ENCODE peak calls at places on chromosomes 13 and 19, in five cellular contexts. One of them, this sample, is unnamed.

GRCh38 chr13:86601351-86601750 is 802.1 kb upstream of the SLITRK6 start:
- DNase-seq in MM.1S: no peak
- DNase-seq in astrocyte: peak
- DNase-seq in PC-3: peak
- DNase-seq in HCT116: no peak
- DNase-seq in this sample: no peak

GRCh38 chr13:50268500-50268899 is 253.3 kb downstream of the KCNRG start:
- DNase-seq in MM.1S: no peak
- DNase-seq in astrocyte: no peak
- DNase-seq in PC-3: no peak
- DNase-seq in HCT116: no peak
- DNase-seq in this sample: no peak

GRCh38 chr19:55666343-55667005 is 8.6 kb upstream of the EPN1 start:
- DNase-seq in MM.1S: no peak
- DNase-seq in PC-3: no peak
- DNase-seq in astrocyte: no peak
- DNase-seq in HCT116: no peak
- DNase-seq in this sample: no peak

GRCh38 chr19:49436381-49437017 is 4.8 kb downstream of the SLC17A7 start:
- DNase-seq in PC-3: no peak
- DNase-seq in HCT116: no peak
- DNase-seq in MM.1S: no peak
- DNase-seq in astrocyte: no peak
- DNase-seq in this sample: no peak

GRCh38 chr13:91270031-91270430 is 77.5 kb upstream of the MIR17HG start:
- DNase-seq in HCT116: no peak
- DNase-seq in MM.1S: no peak
- DNase-seq in astrocyte: no peak
- DNase-seq in PC-3: no peak
- DNase-seq in this sample: no peak

GRCh38 chr19:55316646-55317045 is 8.5 kb downstream of the TMEM150B start:
- DNase-seq in HCT116: no peak
- DNase-seq in PC-3: no peak
- DNase-seq in MM.1S: no peak
- DNase-seq in astrocyte: no peak
- DNase-seq in this sample: no peak

GRCh38 chr19:57759096-57759495 is 10.4 kb upstream of the ZNF586 start:
- DNase-seq in PC-3: no peak
- DNase-seq in MM.1S: no peak
- DNase-seq in astrocyte: no peak
- DNase-seq in HCT116: no peak
- DNase-seq in this sample: no peak

GRCh38 chr13:32850311-32851052 is 165.7 kb upstream of the KL start:
- DNase-seq in PC-3: no peak
- DNase-seq in MM.1S: no peak
- DNase-seq in astrocyte: no peak
- DNase-seq in HCT116: no peak
- DNase-seq in this sample: no peak

GRCh38 chr19:15195381-15195964 is 5.3 kb downstream of the NOTCH3 start:
- DNase-seq in HCT116: no peak
- DNase-seq in MM.1S: no peak
- DNase-seq in PC-3: peak
- DNase-seq in astrocyte: peak
- DNase-seq in this sample: no peak

GRCh38 chr19:13010038-13010991 is 15.0 kb downstream of the NFIX start:
- DNase-seq in astrocyte: no peak
- DNase-seq in MM.1S: no peak
- DNase-seq in HCT116: no peak
- DNase-seq in PC-3: no peak
- DNase-seq in this sample: no peak

GRCh38 chr13:101916758-101917474 is 464.4 kb downstream of the ITGBL1 start:
- DNase-seq in HCT116: no peak
- DNase-seq in astrocyte: no peak
- DNase-seq in PC-3: no peak
- DNase-seq in MM.1S: no peak
- DNase-seq in this sample: no peak

GRCh38 chr13:73767747-73768315 is 366.4 kb downstream of the KLF12 start:
- DNase-seq in astrocyte: no peak
- DNase-seq in PC-3: peak
- DNase-seq in MM.1S: no peak
- DNase-seq in HCT116: no peak
- DNase-seq in this sample: no peak

GRCh38 chr13:37869506-37869755 is 141 bp downstream of the TRPC4 start:
- DNase-seq in HCT116: no peak
- DNase-seq in PC-3: no peak
- DNase-seq in MM.1S: no peak
- DNase-seq in astrocyte: no peak
- DNase-seq in this sample: no peak

GRCh38 chr13:110114351-110114750 is 192.6 kb downstream of the COL4A1 start:
- DNase-seq in MM.1S: no peak
- DNase-seq in astrocyte: no peak
- DNase-seq in HCT116: no peak
- DNase-seq in PC-3: peak
- DNase-seq in this sample: no peak

GRCh38 chr19:4379383-4380253 is 20.7 kb downstream of the SH3GL1 start:
- DNase-seq in astrocyte: peak
- DNase-seq in PC-3: peak
- DNase-seq in MM.1S: no peak
- DNase-seq in HCT116: no peak
- DNase-seq in this sample: peak

GRCh38 chr19:44059229-44059628 is 7.4 kb downstream of the ZNF223 start:
- DNase-seq in MM.1S: no peak
- DNase-seq in astrocyte: no peak
- DNase-seq in HCT116: no peak
- DNase-seq in PC-3: no peak
- DNase-seq in this sample: no peak

GRCh38 chr13:109706015-109706715 is 80.2 kb downstream of the IRS2 start:
- DNase-seq in astrocyte: no peak
- DNase-seq in MM.1S: no peak
- DNase-seq in HCT116: no peak
- DNase-seq in PC-3: no peak
- DNase-seq in this sample: no peak

GRCh38 chr13:29991343-29991742 is 140.9 kb upstream of the UBL3 start:
- DNase-seq in astrocyte: peak
- DNase-seq in PC-3: peak
- DNase-seq in MM.1S: no peak
- DNase-seq in HCT116: no peak
- DNase-seq in this sample: peak

GRCh38 chr13:31725841-31726240 is 13.5 kb upstream of the RXFP2 start:
- DNase-seq in MM.1S: no peak
- DNase-seq in astrocyte: no peak
- DNase-seq in HCT116: no peak
- DNase-seq in PC-3: peak
- DNase-seq in this sample: no peak

GRCh38 chr13:65032825-65033224 is 2197.3 kb downstream of the PCDH9 start:
- DNase-seq in MM.1S: no peak
- DNase-seq in HCT116: no peak
- DNase-seq in PC-3: no peak
- DNase-seq in astrocyte: no peak
- DNase-seq in this sample: no peak

DNA sequence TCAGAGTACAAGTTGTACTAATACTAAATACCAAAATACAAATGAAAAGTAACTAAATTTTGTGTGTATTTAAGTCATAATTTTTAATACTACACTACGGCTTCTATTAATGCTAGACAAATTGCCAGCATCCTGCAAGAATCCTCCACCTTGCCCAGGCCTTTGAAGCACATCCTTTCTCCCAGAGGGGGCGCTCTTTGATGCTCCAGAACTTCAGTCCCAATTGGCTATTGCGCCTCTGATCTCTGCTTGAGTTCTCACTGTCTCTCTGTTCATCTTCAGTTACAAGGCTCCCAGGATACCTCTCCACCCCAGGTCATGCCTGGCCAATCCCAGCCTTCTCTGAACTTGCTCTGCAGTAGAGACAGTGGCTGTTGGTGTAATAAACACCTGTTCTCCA is 141.0 kb downstream of the DCLK1 start:
- DNase-seq in MM.1S: no peak
- DNase-seq in HCT116: no peak
- DNase-seq in PC-3: no peak
- DNase-seq in astrocyte: no peak
- DNase-seq in this sample: no peak
- TF ChIP-seq CTCF in MM.1S: no peak
- TF ChIP-seq CTCF in HCT116: peak
- TF ChIP-seq CTCF in PC-3: peak
- TF ChIP-seq CTCF in astrocyte: no peak
- TF ChIP-seq CTCF in this sample: no peak

GRCh38 chr19:46661735-46662592 is 982 bp upstream of the DACT3 start:
- DNase-seq in MM.1S: peak
- DNase-seq in HCT116: peak
- DNase-seq in astrocyte: peak
- DNase-seq in PC-3: peak
- DNase-seq in this sample: peak

GRCh38 chr19:46661020-46661731 is at the start of gene DACT3:
- DNase-seq in astrocyte: peak
- DNase-seq in HCT116: peak
- DNase-seq in PC-3: peak
- DNase-seq in MM.1S: peak
- DNase-seq in this sample: peak

GRCh38 chr19:46660008-46660517 is 919 bp downstream of the DACT3 start:
- DNase-seq in PC-3: no peak
- DNase-seq in astrocyte: no peak
- DNase-seq in MM.1S: no peak
- DNase-seq in HCT116: no peak
- DNase-seq in this sample: no peak

GRCh38 chr19:46659151-46660007 is 1.6 kb downstream of the DACT3 start:
- DNase-seq in astrocyte: no peak
- DNase-seq in PC-3: no peak
- DNase-seq in HCT116: no peak
- DNase-seq in MM.1S: no peak
- DNase-seq in this sample: no peak

DNA sequence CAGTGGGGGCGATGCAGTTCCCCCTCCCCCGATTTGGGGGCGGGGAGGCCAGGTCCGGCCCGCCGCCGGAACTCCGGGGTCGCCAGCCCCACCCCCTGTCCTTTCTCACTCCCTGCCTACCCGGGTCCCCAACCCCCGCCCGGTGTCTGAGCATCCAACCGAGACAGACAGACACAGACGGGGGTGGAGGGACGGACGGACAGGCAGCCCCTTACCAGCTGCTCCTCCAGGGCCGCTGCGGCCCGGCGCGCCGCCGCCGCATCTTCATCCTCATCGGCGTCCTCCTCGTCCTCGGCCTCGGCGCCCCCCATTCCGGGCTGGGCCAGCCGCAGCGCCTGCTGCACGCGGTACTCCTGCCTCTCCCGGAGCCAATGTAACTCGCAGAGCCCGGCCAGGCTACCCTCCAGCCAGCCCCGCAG is 372 bp downstream of the DACT3 start:
- DNase-seq in HCT116: no peak
- DNase-seq in PC-3: no peak
- DNase-seq in MM.1S: no peak
- DNase-seq in astrocyte: no peak
- DNase-seq in this sample: no peak
- H3K9ac ChIP-seq in HCT116: peak
- H3K9ac ChIP-seq in PC-3: no peak
- H3K9ac ChIP-seq in MM.1S: no peak
- H3K9ac ChIP-seq in astrocyte: peak
- H3K9ac ChIP-seq in this sample: peak

GRCh38 chr19:1133471-1133929 is 29.7 kb downstream of the GPX4 start:
- DNase-seq in HCT116: peak
- DNase-seq in astrocyte: no peak
- DNase-seq in PC-3: no peak
- DNase-seq in MM.1S: peak
- DNase-seq in this sample: no peak
- TF ChIP-seq EZH2 in HCT116: no peak
- TF ChIP-seq EZH2 in astrocyte: no peak
- TF ChIP-seq EZH2 in PC-3: no peak
- TF ChIP-seq EZH2 in MM.1S: no peak
- TF ChIP-seq EZH2 in this sample: no peak

GRCh38 chr13:27631665-27632064 is 10.0 kb downstream of the POLR1D start:
- DNase-seq in astrocyte: no peak
- DNase-seq in HCT116: no peak
- DNase-seq in PC-3: no peak
- DNase-seq in MM.1S: no peak
- DNase-seq in this sample: no peak

GRCh38 chr13:27625839-27626238 is 4.1 kb downstream of the POLR1D start:
- DNase-seq in astrocyte: no peak
- DNase-seq in MM.1S: no peak
- DNase-seq in PC-3: no peak
- DNase-seq in HCT116: no peak
- DNase-seq in this sample: no peak

GRCh38 chr13:27627377-27627776 is 5.7 kb downstream of the POLR1D start:
- DNase-seq in MM.1S: no peak
- DNase-seq in astrocyte: no peak
- DNase-seq in HCT116: no peak
- DNase-seq in PC-3: no peak
- DNase-seq in this sample: no peak

GRCh38 chr13:27631156-27631555 is 9.5 kb downstream of the POLR1D start:
- DNase-seq in PC-3: no peak
- DNase-seq in astrocyte: no peak
- DNase-seq in HCT116: no peak
- DNase-seq in MM.1S: no peak
- DNase-seq in this sample: no peak

DNA sequence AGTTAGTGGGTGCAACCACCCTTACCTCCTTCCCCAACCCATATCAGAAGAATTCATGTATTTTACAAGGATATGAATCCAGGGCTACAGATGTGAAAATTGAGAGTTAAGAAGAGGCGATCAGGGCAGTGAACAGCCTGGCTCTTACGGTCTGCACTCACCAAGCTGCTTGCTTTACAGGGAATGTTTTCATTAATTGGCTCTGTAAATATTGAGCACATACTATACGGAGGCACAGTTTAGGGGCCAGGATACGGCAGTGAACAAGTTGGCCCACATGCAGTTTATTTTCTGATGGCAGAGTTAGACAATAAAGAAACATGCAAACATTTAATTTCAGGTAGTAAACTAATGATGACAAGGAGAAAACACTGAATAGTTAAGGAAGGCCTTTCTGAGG is 6.4 kb downstream of the POLR1D start:
- DNase-seq in MM.1S: no peak
- DNase-seq in PC-3: no peak
- DNase-seq in astrocyte: no peak
- DNase-seq in HCT116: no peak
- DNase-seq in this sample: no peak
- TF ChIP-seq CTCF in MM.1S: no peak
- TF ChIP-seq CTCF in PC-3: no peak
- TF ChIP-seq CTCF in astrocyte: no peak
- TF ChIP-seq CTCF in HCT116: no peak
- TF ChIP-seq CTCF in this sample: no peak

This sample was measured in keratinocyte.